ENCODE peak calls at places on chromosomes 5 and 9, in seven cellular contexts. One of them, this sample, is unnamed.

GRCh38 chr5:41772071-41772470 is 98.2 kb downstream of the OXCT1 start:
- DNase-seq in IMR-90: peak
- DNase-seq in neural crest cell: no peak
- DNase-seq in caudate nucleus: no peak
- DNase-seq in left ventricle myocardium inferior: no peak
- DNase-seq in GM20000: no peak
- DNase-seq in transverse colon: no peak
- DNase-seq in this sample: no peak

GRCh38 chr5:68240196-68240595 is 24.6 kb downstream of the PIK3R1 start:
- DNase-seq in IMR-90: no peak
- DNase-seq in neural crest cell: no peak
- DNase-seq in caudate nucleus: no peak
- DNase-seq in left ventricle myocardium inferior: no peak
- DNase-seq in GM20000: peak
- DNase-seq in transverse colon: no peak
- DNase-seq in this sample: no peak

GRCh38 chr9:124213396-124213795 is 44.4 kb upstream of the NEK6 start:
- DNase-seq in IMR-90: no peak
- DNase-seq in neural crest cell: no peak
- DNase-seq in caudate nucleus: no peak
- DNase-seq in left ventricle myocardium inferior: no peak
- DNase-seq in GM20000: no peak
- DNase-seq in transverse colon: no peak
- DNase-seq in this sample: no peak

GRCh38 chr9:116230233-116230632 is 76.6 kb downstream of the PAPPA start:
- DNase-seq in IMR-90: peak
- DNase-seq in neural crest cell: no peak
- DNase-seq in caudate nucleus: no peak
- DNase-seq in left ventricle myocardium inferior: no peak
- DNase-seq in GM20000: no peak
- DNase-seq in transverse colon: no peak
- DNase-seq in this sample: no peak

GRCh38 chr5:135433626-135434426 is 13.3 kb downstream of the DCANP1 start:
- DNase-seq in IMR-90: peak
- DNase-seq in neural crest cell: no peak
- DNase-seq in caudate nucleus: no peak
- DNase-seq in left ventricle myocardium inferior: no peak
- DNase-seq in GM20000: no peak
- DNase-seq in transverse colon: no peak
- DNase-seq in this sample: no peak

GRCh38 chr9:72384710-72385475 is 19.9 kb upstream of the ZFAND5 start:
- DNase-seq in IMR-90: peak
- DNase-seq in neural crest cell: no peak
- DNase-seq in caudate nucleus: no peak
- DNase-seq in left ventricle myocardium inferior: no peak
- DNase-seq in GM20000: no peak
- DNase-seq in transverse colon: no peak
- DNase-seq in this sample: no peak

GRCh38 chr5:141338538-141339306 is at the start of gene PCDHGA2:
- DNase-seq in IMR-90: peak
- DNase-seq in neural crest cell: no peak
- DNase-seq in caudate nucleus: no peak
- DNase-seq in left ventricle myocardium inferior: no peak
- DNase-seq in GM20000: peak
- DNase-seq in transverse colon: no peak
- DNase-seq in this sample: peak

GRCh38 chr9:96766199-96766598 is 11.7 kb downstream of the ZNF510 start:
- DNase-seq in IMR-90: no peak
- DNase-seq in neural crest cell: no peak
- DNase-seq in caudate nucleus: no peak
- DNase-seq in left ventricle myocardium inferior: no peak
- DNase-seq in GM20000: no peak
- DNase-seq in transverse colon: no peak
- DNase-seq in this sample: no peak

GRCh38 chr9:135703726-135704125 is 1.7 kb downstream of the KCNT1 start:
- DNase-seq in IMR-90: no peak
- DNase-seq in neural crest cell: no peak
- DNase-seq in caudate nucleus: no peak
- DNase-seq in left ventricle myocardium inferior: no peak
- DNase-seq in GM20000: no peak
- DNase-seq in transverse colon: no peak
- DNase-seq in this sample: peak

GRCh38 chr9:97412628-97413382 is 909 bp downstream of the TDRD7 start:
- DNase-seq in IMR-90: peak
- DNase-seq in neural crest cell: no peak
- DNase-seq in caudate nucleus: no peak
- DNase-seq in left ventricle myocardium inferior: no peak
- DNase-seq in GM20000: peak
- DNase-seq in transverse colon: no peak
- DNase-seq in this sample: peak

GRCh38 chr9:127966416-127967150 is 14.2 kb downstream of the EEIG1 start:
- DNase-seq in IMR-90: no peak
- DNase-seq in neural crest cell: no peak
- DNase-seq in caudate nucleus: no peak
- DNase-seq in left ventricle myocardium inferior: peak
- DNase-seq in GM20000: no peak
- DNase-seq in transverse colon: peak
- DNase-seq in this sample: no peak

GRCh38 chr9:137745541-137745991 is 126.8 kb downstream of the EHMT1 start:
- DNase-seq in IMR-90: peak
- DNase-seq in neural crest cell: no peak
- DNase-seq in caudate nucleus: no peak
- DNase-seq in left ventricle myocardium inferior: no peak
- DNase-seq in GM20000: peak
- DNase-seq in transverse colon: peak
- DNase-seq in this sample: peak

GRCh38 chr9:111914749-111915424 is 18.3 kb downstream of the UGCG start:
- DNase-seq in IMR-90: no peak
- DNase-seq in neural crest cell: no peak
- DNase-seq in caudate nucleus: no peak
- DNase-seq in left ventricle myocardium inferior: no peak
- DNase-seq in GM20000: no peak
- DNase-seq in transverse colon: no peak
- DNase-seq in this sample: no peak

GRCh38 chr5:111076076-111076475 is 4.6 kb downstream of the TSLP start:
- DNase-seq in IMR-90: no peak
- DNase-seq in neural crest cell: no peak
- DNase-seq in caudate nucleus: no peak
- DNase-seq in left ventricle myocardium inferior: no peak
- DNase-seq in GM20000: no peak
- DNase-seq in transverse colon: no peak
- DNase-seq in this sample: no peak

GRCh38 chr5:127092690-127093089 is 19.4 kb upstream of the C5orf63 start:
- DNase-seq in IMR-90: peak
- DNase-seq in neural crest cell: no peak
- DNase-seq in caudate nucleus: no peak
- DNase-seq in left ventricle myocardium inferior: no peak
- DNase-seq in GM20000: no peak
- DNase-seq in transverse colon: no peak
- DNase-seq in this sample: no peak

GRCh38 chr9:129962376-129962765 is 80.6 kb downstream of the FNBP1 start:
- DNase-seq in IMR-90: no peak
- DNase-seq in neural crest cell: no peak
- DNase-seq in caudate nucleus: no peak
- DNase-seq in left ventricle myocardium inferior: no peak
- DNase-seq in GM20000: no peak
- DNase-seq in transverse colon: no peak
- DNase-seq in this sample: no peak

GRCh38 chr9:130895481-130896232 is 955 bp downstream of the QRFP start:
- DNase-seq in IMR-90: no peak
- DNase-seq in neural crest cell: no peak
- DNase-seq in caudate nucleus: no peak
- DNase-seq in left ventricle myocardium inferior: no peak
- DNase-seq in GM20000: no peak
- DNase-seq in transverse colon: no peak
- DNase-seq in this sample: no peak

GRCh38 chr5:55773057-55773456 is 35.2 kb downstream of the DDX4 start:
- DNase-seq in IMR-90: peak
- DNase-seq in neural crest cell: no peak
- DNase-seq in caudate nucleus: peak
- DNase-seq in left ventricle myocardium inferior: no peak
- DNase-seq in GM20000: no peak
- DNase-seq in transverse colon: no peak
- DNase-seq in this sample: no peak

GRCh38 chr5:92145852-92146251 is 762.7 kb upstream of the ARRDC3 start:
- DNase-seq in IMR-90: no peak
- DNase-seq in neural crest cell: no peak
- DNase-seq in caudate nucleus: no peak
- DNase-seq in left ventricle myocardium inferior: no peak
- DNase-seq in GM20000: no peak
- DNase-seq in transverse colon: no peak
- DNase-seq in this sample: no peak

GRCh38 chr5:90514520-90514919 is 14.9 kb downstream of the LYSMD3 start:
- DNase-seq in IMR-90: no peak
- DNase-seq in neural crest cell: no peak
- DNase-seq in caudate nucleus: no peak
- DNase-seq in left ventricle myocardium inferior: no peak
- DNase-seq in GM20000: no peak
- DNase-seq in transverse colon: no peak
- DNase-seq in this sample: no peak

GRCh38 chr5:179486596-179487051 is 63.7 kb upstream of the RUFY1 start:
- DNase-seq in IMR-90: peak
- DNase-seq in neural crest cell: no peak
- DNase-seq in caudate nucleus: no peak
- DNase-seq in left ventricle myocardium inferior: no peak
- DNase-seq in GM20000: no peak
- DNase-seq in transverse colon: no peak
- DNase-seq in this sample: no peak

GRCh38 chr9:93130861-93131481 is 3.1 kb downstream of the NINJ1 start:
- DNase-seq in IMR-90: no peak
- DNase-seq in neural crest cell: no peak
- DNase-seq in caudate nucleus: no peak
- DNase-seq in left ventricle myocardium inferior: peak
- DNase-seq in GM20000: no peak
- DNase-seq in transverse colon: peak
- DNase-seq in this sample: no peak

GRCh38 chr5:73160239-73160671 is 12.7 kb upstream of the TMEM174 start:
- DNase-seq in IMR-90: no peak
- DNase-seq in neural crest cell: no peak
- DNase-seq in caudate nucleus: no peak
- DNase-seq in left ventricle myocardium inferior: no peak
- DNase-seq in GM20000: peak
- DNase-seq in transverse colon: no peak
- DNase-seq in this sample: no peak

GRCh38 chr9:70609542-70610286 is 195.3 kb upstream of the KLF9 start:
- DNase-seq in IMR-90: peak
- DNase-seq in neural crest cell: no peak
- DNase-seq in caudate nucleus: peak
- DNase-seq in left ventricle myocardium inferior: no peak
- DNase-seq in GM20000: no peak
- DNase-seq in transverse colon: peak
- DNase-seq in this sample: no peak